ENCODE peak calls at places on chromosomes 13 and 19, in nine cellular contexts. One of them, this sample, is unnamed.

GRCh38 chr19:2271516-2272103 is 10.4 kb downstream of the PEAK3 start:
- DNase-seq in nephron progenitor cell: no peak
- DNase-seq in endodermal cell: no peak
- DNase-seq in progenitor cell of endocrine pancreas: no peak
- DNase-seq in psoas muscle: peak
- DNase-seq in bronchial epithelial cell: peak
- DNase-seq in pancreas: peak
- DNase-seq in astrocyte of the spinal cord: peak
- DNase-seq in CD8-positive, alpha-beta T cell: no peak
- DNase-seq in this sample: peak

GRCh38 chr13:95296326-95296939 is 4.8 kb downstream of the ABCC4 start:
- DNase-seq in psoas muscle: peak
- DNase-seq in progenitor cell of endocrine pancreas: peak
- DNase-seq in CD8-positive, alpha-beta T cell: peak
- DNase-seq in bronchial epithelial cell: peak
- DNase-seq in pancreas: peak
- DNase-seq in endodermal cell: peak
- DNase-seq in nephron progenitor cell: peak
- DNase-seq in astrocyte of the spinal cord: no peak
- DNase-seq in this sample: peak

GRCh38 chr13:97004096-97004876 is 10.0 kb upstream of the OXGR1 start:
- DNase-seq in progenitor cell of endocrine pancreas: no peak
- DNase-seq in pancreas: no peak
- DNase-seq in endodermal cell: no peak
- DNase-seq in bronchial epithelial cell: peak
- DNase-seq in astrocyte of the spinal cord: peak
- DNase-seq in nephron progenitor cell: no peak
- DNase-seq in CD8-positive, alpha-beta T cell: no peak
- DNase-seq in psoas muscle: no peak
- DNase-seq in this sample: peak

GRCh38 chr13:67225252-67226159 is 4.6 kb downstream of the PCDH9 start:
- DNase-seq in pancreas: no peak
- DNase-seq in progenitor cell of endocrine pancreas: no peak
- DNase-seq in bronchial epithelial cell: no peak
- DNase-seq in psoas muscle: peak
- DNase-seq in endodermal cell: no peak
- DNase-seq in CD8-positive, alpha-beta T cell: no peak
- DNase-seq in astrocyte of the spinal cord: no peak
- DNase-seq in nephron progenitor cell: no peak
- DNase-seq in this sample: no peak

GRCh38 chr13:113192902-113193301 is 15.6 kb downstream of the PCID2 start:
- DNase-seq in bronchial epithelial cell: peak
- DNase-seq in CD8-positive, alpha-beta T cell: no peak
- DNase-seq in astrocyte of the spinal cord: peak
- DNase-seq in progenitor cell of endocrine pancreas: no peak
- DNase-seq in psoas muscle: no peak
- DNase-seq in pancreas: no peak
- DNase-seq in endodermal cell: no peak
- DNase-seq in nephron progenitor cell: no peak
- DNase-seq in this sample: peak

GRCh38 chr13:75347925-75348324 is 134.0 kb downstream of the TBC1D4 start:
- DNase-seq in progenitor cell of endocrine pancreas: no peak
- DNase-seq in psoas muscle: no peak
- DNase-seq in CD8-positive, alpha-beta T cell: no peak
- DNase-seq in nephron progenitor cell: no peak
- DNase-seq in endodermal cell: no peak
- DNase-seq in astrocyte of the spinal cord: no peak
- DNase-seq in pancreas: no peak
- DNase-seq in bronchial epithelial cell: peak
- DNase-seq in this sample: peak

GRCh38 chr13:111937763-111938375 is 129.1 kb upstream of the SOX1 start:
- DNase-seq in pancreas: no peak
- DNase-seq in psoas muscle: no peak
- DNase-seq in nephron progenitor cell: no peak
- DNase-seq in CD8-positive, alpha-beta T cell: no peak
- DNase-seq in endodermal cell: peak
- DNase-seq in astrocyte of the spinal cord: no peak
- DNase-seq in bronchial epithelial cell: peak
- DNase-seq in progenitor cell of endocrine pancreas: no peak
- DNase-seq in this sample: no peak

GRCh38 chr13:54162069-54162468 is 1133.5 kb downstream of the OLFM4 start:
- DNase-seq in endodermal cell: peak
- DNase-seq in pancreas: no peak
- DNase-seq in nephron progenitor cell: no peak
- DNase-seq in progenitor cell of endocrine pancreas: no peak
- DNase-seq in CD8-positive, alpha-beta T cell: no peak
- DNase-seq in bronchial epithelial cell: no peak
- DNase-seq in astrocyte of the spinal cord: no peak
- DNase-seq in psoas muscle: no peak
- DNase-seq in this sample: no peak

GRCh38 chr19:7004313-7004931 is 16.8 kb downstream of the MBD3L2B start:
- DNase-seq in pancreas: no peak
- DNase-seq in progenitor cell of endocrine pancreas: no peak
- DNase-seq in nephron progenitor cell: peak
- DNase-seq in bronchial epithelial cell: peak
- DNase-seq in astrocyte of the spinal cord: peak
- DNase-seq in CD8-positive, alpha-beta T cell: no peak
- DNase-seq in endodermal cell: peak
- DNase-seq in psoas muscle: no peak
- DNase-seq in this sample: no peak

GRCh38 chr19:34155686-34156085 is 16.6 kb upstream of the LSM14A start:
- DNase-seq in bronchial epithelial cell: peak
- DNase-seq in nephron progenitor cell: no peak
- DNase-seq in pancreas: no peak
- DNase-seq in progenitor cell of endocrine pancreas: no peak
- DNase-seq in CD8-positive, alpha-beta T cell: no peak
- DNase-seq in astrocyte of the spinal cord: no peak
- DNase-seq in endodermal cell: no peak
- DNase-seq in psoas muscle: no peak
- DNase-seq in this sample: peak

GRCh38 chr19:45526143-45526542 is 18.9 kb downstream of the VASP start:
- DNase-seq in endodermal cell: peak
- DNase-seq in astrocyte of the spinal cord: peak
- DNase-seq in pancreas: peak
- DNase-seq in progenitor cell of endocrine pancreas: no peak
- DNase-seq in bronchial epithelial cell: peak
- DNase-seq in psoas muscle: peak
- DNase-seq in nephron progenitor cell: peak
- DNase-seq in CD8-positive, alpha-beta T cell: no peak
- DNase-seq in this sample: peak

GRCh38 chr13:109787135-109787954 is 962 bp upstream of the IRS2 start:
- DNase-seq in pancreas: peak
- DNase-seq in progenitor cell of endocrine pancreas: peak
- DNase-seq in bronchial epithelial cell: no peak
- DNase-seq in astrocyte of the spinal cord: peak
- DNase-seq in nephron progenitor cell: peak
- DNase-seq in endodermal cell: peak
- DNase-seq in CD8-positive, alpha-beta T cell: no peak
- DNase-seq in psoas muscle: peak
- DNase-seq in this sample: peak

GRCh38 chr19:39943586-39943985 is 9.2 kb upstream of the FCGBP start:
- DNase-seq in bronchial epithelial cell: no peak
- DNase-seq in endodermal cell: no peak
- DNase-seq in psoas muscle: no peak
- DNase-seq in progenitor cell of endocrine pancreas: no peak
- DNase-seq in pancreas: no peak
- DNase-seq in astrocyte of the spinal cord: no peak
- DNase-seq in nephron progenitor cell: no peak
- DNase-seq in CD8-positive, alpha-beta T cell: no peak
- DNase-seq in this sample: no peak

GRCh38 chr13:65724261-65724660 is 1505.9 kb downstream of the PCDH9 start:
- DNase-seq in endodermal cell: no peak
- DNase-seq in nephron progenitor cell: no peak
- DNase-seq in progenitor cell of endocrine pancreas: no peak
- DNase-seq in pancreas: no peak
- DNase-seq in bronchial epithelial cell: no peak
- DNase-seq in psoas muscle: no peak
- DNase-seq in CD8-positive, alpha-beta T cell: no peak
- DNase-seq in astrocyte of the spinal cord: peak
- DNase-seq in this sample: peak

DNA sequence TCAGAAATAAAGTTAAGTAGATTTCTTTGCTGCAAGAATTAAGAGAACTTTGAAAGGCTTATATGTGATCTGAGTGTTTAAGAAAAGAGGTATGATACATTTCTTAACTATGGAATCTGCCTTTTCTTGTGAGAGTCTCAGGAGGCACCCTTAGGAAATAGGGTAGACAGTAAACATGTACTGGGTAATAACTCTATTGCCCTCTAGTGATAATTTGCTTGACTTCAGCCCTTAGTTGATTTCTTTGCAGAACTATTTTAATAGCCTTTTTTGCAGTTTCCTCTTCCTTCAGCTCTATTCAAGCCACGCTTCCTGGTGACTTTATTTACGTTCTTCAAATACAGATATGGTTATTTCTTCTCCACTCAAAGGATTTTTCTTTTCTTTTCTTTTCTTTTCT is 37.0 kb upstream of the CCNA1 start:
- DNase-seq in progenitor cell of endocrine pancreas: no peak
- DNase-seq in endodermal cell: no peak
- DNase-seq in bronchial epithelial cell: peak
- DNase-seq in psoas muscle: no peak
- DNase-seq in astrocyte of the spinal cord: peak
- DNase-seq in pancreas: no peak
- DNase-seq in nephron progenitor cell: no peak
- DNase-seq in CD8-positive, alpha-beta T cell: no peak
- DNase-seq in this sample: peak
- TF ChIP-seq CTCF in progenitor cell of endocrine pancreas: peak
- TF ChIP-seq CTCF in endodermal cell: peak
- TF ChIP-seq CTCF in bronchial epithelial cell: peak
- TF ChIP-seq CTCF in psoas muscle: peak
- TF ChIP-seq CTCF in astrocyte of the spinal cord: peak
- TF ChIP-seq CTCF in pancreas: no peak
- TF ChIP-seq CTCF in nephron progenitor cell: no peak
- TF ChIP-seq CTCF in CD8-positive, alpha-beta T cell: no peak
- TF ChIP-seq CTCF in this sample: peak

DNA sequence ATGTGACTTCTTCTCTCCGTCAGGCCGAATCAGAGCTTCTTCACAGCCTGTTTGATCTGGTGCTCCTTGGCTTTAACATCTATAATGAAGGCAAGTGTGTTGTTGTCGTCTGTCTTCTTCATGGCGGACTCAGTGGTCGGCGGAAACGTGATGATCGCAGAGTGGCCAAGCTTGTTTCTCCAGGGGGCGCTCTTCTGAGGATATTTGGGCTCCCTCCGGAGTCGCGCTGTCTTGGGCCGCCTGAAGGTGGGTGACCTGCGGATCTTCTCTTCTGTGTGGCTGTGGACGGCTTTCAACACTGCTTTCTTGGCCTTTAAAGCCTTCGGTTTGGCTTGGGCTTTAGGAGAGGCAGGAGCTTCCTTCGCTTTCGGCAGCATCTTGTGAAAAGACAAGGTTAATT is 9.8 kb downstream of the TPRX1 start:
- DNase-seq in pancreas: no peak
- DNase-seq in psoas muscle: no peak
- DNase-seq in endodermal cell: peak
- DNase-seq in CD8-positive, alpha-beta T cell: no peak
- DNase-seq in bronchial epithelial cell: no peak
- DNase-seq in nephron progenitor cell: no peak
- DNase-seq in astrocyte of the spinal cord: no peak
- DNase-seq in progenitor cell of endocrine pancreas: no peak
- DNase-seq in this sample: no peak
- TF ChIP-seq CTCF in pancreas: no peak
- TF ChIP-seq CTCF in psoas muscle: no peak
- TF ChIP-seq CTCF in endodermal cell: peak
- TF ChIP-seq CTCF in CD8-positive, alpha-beta T cell: no peak
- TF ChIP-seq CTCF in bronchial epithelial cell: peak
- TF ChIP-seq CTCF in nephron progenitor cell: no peak
- TF ChIP-seq CTCF in astrocyte of the spinal cord: no peak
- TF ChIP-seq CTCF in progenitor cell of endocrine pancreas: no peak
- TF ChIP-seq CTCF in this sample: no peak

GRCh38 chr19:51830263-51830662 is 35.3 kb downstream of the FPR3 start:
- DNase-seq in nephron progenitor cell: no peak
- DNase-seq in bronchial epithelial cell: peak
- DNase-seq in endodermal cell: no peak
- DNase-seq in psoas muscle: no peak
- DNase-seq in CD8-positive, alpha-beta T cell: no peak
- DNase-seq in pancreas: no peak
- DNase-seq in astrocyte of the spinal cord: no peak
- DNase-seq in progenitor cell of endocrine pancreas: no peak
- DNase-seq in this sample: peak
- TF ChIP-seq CTCF in nephron progenitor cell: no peak
- TF ChIP-seq CTCF in bronchial epithelial cell: no peak
- TF ChIP-seq CTCF in endodermal cell: no peak
- TF ChIP-seq CTCF in psoas muscle: peak
- TF ChIP-seq CTCF in CD8-positive, alpha-beta T cell: no peak
- TF ChIP-seq CTCF in pancreas: no peak
- TF ChIP-seq CTCF in astrocyte of the spinal cord: no peak
- TF ChIP-seq CTCF in progenitor cell of endocrine pancreas: no peak
- TF ChIP-seq CTCF in this sample: peak

GRCh38 chr13:101398920-101399319 is 17.4 kb downstream of the NALCN start:
- DNase-seq in endodermal cell: no peak
- DNase-seq in bronchial epithelial cell: peak
- DNase-seq in progenitor cell of endocrine pancreas: no peak
- DNase-seq in CD8-positive, alpha-beta T cell: no peak
- DNase-seq in pancreas: no peak
- DNase-seq in psoas muscle: no peak
- DNase-seq in astrocyte of the spinal cord: peak
- DNase-seq in nephron progenitor cell: no peak
- DNase-seq in this sample: no peak
- TF ChIP-seq CTCF in endodermal cell: no peak
- TF ChIP-seq CTCF in bronchial epithelial cell: no peak
- TF ChIP-seq CTCF in progenitor cell of endocrine pancreas: no peak
- TF ChIP-seq CTCF in CD8-positive, alpha-beta T cell: no peak
- TF ChIP-seq CTCF in pancreas: no peak
- TF ChIP-seq CTCF in psoas muscle: no peak
- TF ChIP-seq CTCF in astrocyte of the spinal cord: no peak
- TF ChIP-seq CTCF in nephron progenitor cell: no peak
- TF ChIP-seq CTCF in this sample: no peak

GRCh38 chr13:79060216-79060615 is 345.8 kb downstream of the RBM26 start:
- DNase-seq in psoas muscle: no peak
- DNase-seq in astrocyte of the spinal cord: no peak
- DNase-seq in progenitor cell of endocrine pancreas: no peak
- DNase-seq in endodermal cell: no peak
- DNase-seq in bronchial epithelial cell: peak
- DNase-seq in pancreas: no peak
- DNase-seq in CD8-positive, alpha-beta T cell: no peak
- DNase-seq in nephron progenitor cell: no peak
- DNase-seq in this sample: no peak
- TF ChIP-seq CTCF in psoas muscle: peak
- TF ChIP-seq CTCF in astrocyte of the spinal cord: no peak
- TF ChIP-seq CTCF in progenitor cell of endocrine pancreas: peak
- TF ChIP-seq CTCF in endodermal cell: peak
- TF ChIP-seq CTCF in bronchial epithelial cell: no peak
- TF ChIP-seq CTCF in pancreas: no peak
- TF ChIP-seq CTCF in CD8-positive, alpha-beta T cell: no peak
- TF ChIP-seq CTCF in nephron progenitor cell: no peak
- TF ChIP-seq CTCF in this sample: no peak

DNA sequence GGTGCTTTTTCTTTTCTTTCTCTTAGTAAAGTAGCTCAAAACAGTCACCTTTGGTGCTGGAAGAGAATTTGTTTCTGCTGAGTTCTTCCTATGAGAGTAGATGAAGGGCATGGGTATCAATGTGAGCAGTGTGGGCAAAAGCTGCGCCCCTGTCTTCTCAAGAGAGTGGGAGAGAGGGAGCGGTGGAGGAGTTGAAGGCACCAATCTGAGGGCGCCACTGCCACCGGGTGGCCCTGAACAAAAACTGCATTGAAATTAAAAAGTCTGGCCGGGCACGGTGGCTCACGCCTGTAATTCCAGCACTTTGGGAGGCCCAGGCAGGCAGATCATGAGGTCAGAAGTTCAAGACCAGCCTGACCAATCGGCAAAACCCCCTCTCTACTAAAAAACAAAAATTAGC is 28.7 kb upstream of the EPHX3 start:
- DNase-seq in bronchial epithelial cell: no peak
- DNase-seq in astrocyte of the spinal cord: no peak
- DNase-seq in nephron progenitor cell: no peak
- DNase-seq in CD8-positive, alpha-beta T cell: no peak
- DNase-seq in endodermal cell: no peak
- DNase-seq in psoas muscle: no peak
- DNase-seq in pancreas: no peak
- DNase-seq in progenitor cell of endocrine pancreas: no peak
- DNase-seq in this sample: peak
- TF ChIP-seq CTCF in bronchial epithelial cell: peak
- TF ChIP-seq CTCF in astrocyte of the spinal cord: peak
- TF ChIP-seq CTCF in nephron progenitor cell: no peak
- TF ChIP-seq CTCF in CD8-positive, alpha-beta T cell: no peak
- TF ChIP-seq CTCF in endodermal cell: peak
- TF ChIP-seq CTCF in psoas muscle: peak
- TF ChIP-seq CTCF in pancreas: no peak
- TF ChIP-seq CTCF in progenitor cell of endocrine pancreas: peak
- TF ChIP-seq CTCF in this sample: peak

This sample was measured in cardiac fibroblast.